ENCODE peak calls at places on chromosomes 2 and 18, in nine cellular contexts. I is A673; Q is hepatocyte; V is CD8-positive, alpha-beta memory T cell; A is neural progenitor cell; Y is adrenal gland; P is iPS DF 6.9; N is heart left ventricle; M is endodermal cell. B is an unnamed sample.

GRCh38 chr18:48674198-48674721 is 135.4 kb downstream of the CTIF start:
- DNase-seq in M (no peak), P (no peak), A (no peak), Y (peak), V (no peak), I (no peak), N (peak), Q (peak), B (no peak)

GRCh38 chr18:47899107-47899840 is 31.2 kb downstream of the SMAD2 start:
- DNase-seq in M (no peak), A (peak), N (no peak), I (peak), Q (no peak), P (no peak), Y (no peak), V (no peak), B (no peak)

GRCh38 chr18:67266591-67267237 is 249.8 kb downstream of the DSEL start:
- DNase-seq in Q (no peak), Y (no peak), P (no peak), I (no peak), N (no peak), V (no peak), A (no peak), M (no peak), B (no peak)

GRCh38 chr2:142893241-142893640 is 15.8 kb downstream of the KYNU start:
- DNase-seq in A (no peak), M (no peak), N (no peak), Y (no peak), V (no peak), Q (no peak), I (no peak), P (no peak), B (no peak)

GRCh38 chr18:25726278-25726677 is 364.1 kb downstream of the SS18 start:
- DNase-seq in Y (no peak), N (no peak), P (no peak), A (no peak), V (no peak), M (no peak), Q (no peak), I (no peak), B (no peak)

GRCh38 chr2:12303181-12304030 is 413.3 kb upstream of the TRIB2 start:
- DNase-seq in M (no peak), Y (peak), V (no peak), A (no peak), N (no peak), Q (no peak), I (no peak), P (no peak), B (no peak)

GRCh38 chr2:1995987-1996386 is 251.7 kb upstream of the PXDN start:
- DNase-seq in P (no peak), I (no peak), V (no peak), Y (no peak), Q (no peak), M (peak), A (no peak), N (no peak), B (no peak)

GRCh38 chr2:45610281-45611019 is 617 bp downstream of the SRBD1 start:
- DNase-seq in I (peak), Y (peak), N (peak), Q (peak), P (peak), V (peak), M (peak), A (peak), B (peak)

GRCh38 chr2:173545364-173545734 is 190.7 kb downstream of the CDCA7 start:
- DNase-seq in I (no peak), P (no peak), N (peak), V (no peak), M (no peak), Q (no peak), A (no peak), Y (peak), B (peak)

GRCh38 chr2:158809816-158810215 is 14.7 kb downstream of the DAPL1 start:
- DNase-seq in A (no peak), N (no peak), Y (no peak), Q (no peak), I (no peak), P (no peak), V (no peak), M (no peak), B (no peak)

GRCh38 chr18:23529597-23529996 is 26.3 kb downstream of the RMC1 start:
- DNase-seq in M (no peak), Q (peak), A (no peak), I (no peak), V (no peak), N (no peak), P (no peak), Y (no peak), B (no peak)

GRCh38 chr2:81395746-81396145 is 1091.2 kb upstream of the LRRTM1 start:
- DNase-seq in Y (no peak), A (peak), N (no peak), I (no peak), Q (no peak), M (no peak), P (no peak), V (no peak), B (no peak)

GRCh38 chr18:78776706-78777105 is 202.9 kb upstream of the SALL3 start:
- DNase-seq in N (no peak), Q (no peak), A (no peak), M (no peak), I (no peak), P (no peak), Y (no peak), V (no peak), B (no peak)

GRCh38 chr2:190528521-190529001 is 6.0 kb downstream of the NEMP2 start:
- DNase-seq in M (no peak), P (no peak), V (no peak), N (no peak), Q (peak), Y (no peak), I (peak), A (no peak), B (no peak)

GRCh38 chr2:109386004-109386695 is 227.6 kb downstream of the SEPTIN10 start:
- DNase-seq in A (peak), V (no peak), I (no peak), M (peak), Y (no peak), Q (no peak), N (no peak), P (peak), B (peak)

GRCh38 chr18:35938562-35938961 is 33.9 kb upstream of the RMP24 start:
- DNase-seq in P (no peak), V (no peak), A (no peak), M (no peak), I (no peak), Y (no peak), N (no peak), Q (no peak), B (no peak)

GRCh38 chr2:212649646-212650045 is 111.0 kb upstream of the ERBB4 start:
- DNase-seq in P (no peak), M (no peak), V (no peak), Q (no peak), Y (no peak), N (no peak), A (no peak), I (no peak), B (no peak)

GRCh38 chr2:120675460-120676130 is 60.1 kb upstream of the GLI2 start:
- DNase-seq in Q (peak), V (peak), M (peak), Y (peak), A (peak), P (no peak), N (peak), I (peak), B (no peak)

GRCh38 chr18:23453657-23454011 is 547 bp downstream of the RIOK3 start:
- DNase-seq in I (no peak), Y (no peak), P (no peak), N (no peak), V (no peak), M (no peak), Q (peak), A (no peak), B (no peak)

GRCh38 chr18:42033137-42033810 is 78.2 kb downstream of the PIK3C3 start:
- DNase-seq in Q (no peak), Y (no peak), A (no peak), I (no peak), P (no peak), M (no peak), V (no peak), N (no peak), B (no peak)

GRCh38 chr18:28692337-28692736 is 515.4 kb upstream of the CDH2 start:
- DNase-seq in V (no peak), M (no peak), P (no peak), N (no peak), A (no peak), Y (no peak), Q (no peak), I (no peak), B (no peak)

GRCh38 chr2:172153161-172153560 is 50.5 kb upstream of the DLX2 start:
- DNase-seq in A (no peak), N (no peak), Y (no peak), P (no peak), V (no peak), I (no peak), Q (no peak), M (no peak), B (no peak)

GRCh38 chr2:218024871-218025270 is 22.1 kb upstream of the TNS1 start:
- DNase-seq in I (no peak), V (no peak), A (no peak), P (no peak), M (peak), N (no peak), Y (peak), Q (no peak), B (peak)

GRCh38 chr2:68362749-68363148 is 2.3 kb upstream of the PLEK start:
- DNase-seq in Q (no peak), V (no peak), P (no peak), A (no peak), I (no peak), N (no peak), M (no peak), Y (no peak), B (no peak)

GRCh38 chr18:11118051-11118450 is 31.3 kb downstream of the PIEZO2 start:
- DNase-seq in A (no peak), Y (no peak), I (no peak), M (no peak), P (no peak), V (no peak), N (no peak), Q (no peak), B (no peak)

GRCh38 chr18:51196116-51196810 is 1.2 kb downstream of the MEX3C start:
- DNase-seq in Y (peak), A (peak), P (no peak), I (no peak), V (peak), M (peak), Q (peak), N (peak), B (peak)

GRCh38 chr2:222424281-222424728 is at the start of gene SGPP2:
- DNase-seq in I (no peak), A (peak), V (no peak), P (no peak), N (no peak), Y (peak), Q (peak), M (peak), B (no peak)

GRCh38 chr2:201235865-201236811 is 24.2 kb upstream of the CASP8 start:
- DNase-seq in M (peak), A (peak), V (no peak), N (peak), P (no peak), Y (peak), Q (peak), I (peak), B (peak)

GRCh38 chr2:101479328-101479727 is 4.4 kb upstream of the RFX8 start:
- DNase-seq in V (no peak), Y (no peak), M (no peak), P (no peak), N (no peak), Q (no peak), A (peak), I (peak), B (no peak)

GRCh38 chr18:58263055-58263732 is 219.2 kb downstream of the NEDD4L start:
- DNase-seq in Y (no peak), Q (peak), I (peak), N (no peak), P (no peak), A (no peak), V (no peak), M (peak), B (no peak)

GRCh38 chr18:33157893-33158292 is 282.6 kb downstream of the CCDC178 start:
- DNase-seq in V (no peak), M (no peak), P (no peak), I (no peak), Y (no peak), N (no peak), Q (no peak), A (no peak), B (no peak)

GRCh38 chr2:170845343-170845742 is 28.7 kb downstream of the GAD1 start:
- DNase-seq in A (peak), Q (no peak), P (no peak), M (peak), N (no peak), Y (no peak), V (no peak), I (peak), B (no peak)

DNA sequence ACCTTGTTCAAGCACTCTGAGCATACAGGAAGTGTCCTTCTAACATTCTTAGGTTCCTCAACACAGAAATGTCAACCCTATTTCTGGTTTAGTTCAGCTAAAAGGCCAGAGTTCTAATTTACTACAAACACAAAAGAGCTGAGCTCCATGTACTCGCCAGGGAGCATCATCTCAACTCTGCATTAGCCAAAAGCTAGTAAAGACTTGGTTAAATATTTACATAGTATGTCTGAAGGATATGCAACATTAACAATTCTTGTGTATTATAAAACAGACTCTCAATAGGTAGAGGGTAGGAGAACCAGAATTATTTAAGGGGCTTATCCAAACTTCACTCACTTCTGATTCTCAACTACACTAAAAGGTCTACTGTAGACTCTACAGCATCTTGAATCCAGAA is 154.6 kb downstream of the THADA start:
- DNase-seq in A (no peak), Y (no peak), N (no peak), I (no peak), V (no peak), P (no peak), Q (no peak), M (no peak), B (no peak)
- H3K27ac ChIP-seq in A (no peak), Y (no peak), N (no peak), I (no peak), V (no peak), P (no peak), Q (no peak), M (no peak), B (no peak)

GRCh38 chr2:195657634-195658540 is 861 bp downstream of the SLC39A10 start:
- DNase-seq in Q (peak), M (peak), I (peak), N (peak), A (peak), V (peak), Y (peak), P (no peak), B (peak)

GRCh38 chr2:195656859-195657633 is at the start of gene SLC39A10:
- DNase-seq in P (peak), V (peak), Y (peak), A (peak), I (peak), N (peak), Q (peak), M (peak), B (peak)

GRCh38 chr2:195660265-195660890 is 3.4 kb downstream of the SLC39A10 start:
- DNase-seq in Y (peak), Q (peak), N (peak), I (peak), A (peak), P (no peak), V (peak), M (peak), B (peak)

GRCh38 chr2:195658541-195658890 is 1.5 kb downstream of the SLC39A10 start:
- DNase-seq in Y (peak), A (no peak), I (peak), P (no peak), V (no peak), Q (peak), M (no peak), N (no peak), B (no peak)

DNA sequence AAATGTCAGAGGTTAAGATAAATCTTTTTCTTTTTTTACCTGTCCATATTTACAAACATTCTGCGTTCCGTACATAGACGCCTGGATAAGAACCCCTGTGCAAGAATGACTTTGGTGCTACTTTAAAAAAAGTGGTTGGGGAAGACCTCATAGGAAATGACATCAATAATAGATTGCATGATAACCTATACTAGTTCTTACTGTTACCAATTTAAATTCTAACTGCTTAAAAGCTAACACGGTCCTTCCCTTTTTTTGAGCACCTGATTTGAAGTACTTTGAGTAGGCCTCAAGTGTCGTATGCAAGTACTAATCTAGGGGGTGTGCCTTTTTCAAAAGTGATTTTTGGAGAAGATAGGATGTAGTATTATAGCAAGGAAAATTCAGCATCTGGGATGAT is 2.1 kb downstream of the SLC39A10 start:
- DNase-seq in A (no peak), P (no peak), Y (no peak), I (no peak), Q (no peak), M (no peak), N (no peak), V (no peak), B (no peak)
- H3K27ac ChIP-seq in A (no peak), P (no peak), Y (peak), I (no peak), Q (peak), M (no peak), N (no peak), V (peak), B (no peak)

GRCh38 chr2:111977240-111977639 is 77.8 kb upstream of the TMEM87B start:
- DNase-seq in M (no peak), A (no peak), V (no peak), Q (no peak), P (no peak), N (no peak), Y (no peak), I (no peak), B (no peak)
- H3K27ac ChIP-seq in M (no peak), A (no peak), V (no peak), Q (no peak), P (no peak), N (no peak), Y (no peak), I (no peak), B (no peak)

GRCh38 chr2:233209978-233210680 is 41.3 kb upstream of the ATG16L1 start:
- DNase-seq in N (no peak), A (no peak), Y (no peak), P (no peak), M (no peak), I (no peak), Q (no peak), V (no peak), B (no peak)

GRCh38 chr2:233208382-233209116 is 42.9 kb upstream of the ATG16L1 start:
- DNase-seq in A (no peak), Q (peak), I (no peak), P (no peak), Y (no peak), M (no peak), V (no peak), N (no peak), B (no peak)

GRCh38 chr2:233213011-233213410 is 38.5 kb upstream of the ATG16L1 start:
- DNase-seq in N (no peak), Y (no peak), M (no peak), I (no peak), V (no peak), P (no peak), Q (no peak), A (no peak), B (no peak)

GRCh38 chr2:233209117-233209977 is 42.1 kb upstream of the ATG16L1 start:
- DNase-seq in N (no peak), P (no peak), Y (no peak), M (peak), V (no peak), I (peak), Q (peak), A (peak), B (no peak)

GRCh38 chr2:233210843-233211600 is 40.5 kb upstream of the ATG16L1 start:
- DNase-seq in N (peak), I (peak), Q (peak), P (no peak), A (no peak), V (no peak), M (no peak), Y (peak), B (peak)
- H3K27ac ChIP-seq in N (peak), I (peak), Q (no peak), P (no peak), A (no peak), V (no peak), M (no peak), Y (no peak), B (peak)

B was measured in tibial artery.